ENCODE peak calls at places on chromosomes 5 and 9, in ten cellular contexts. D, F, L, G, S, A, B, P, E and Q are unnamed samples.

GRCh38 chr9:106859957-106860715 is 2.8 kb upstream of the ZNF462 start:
- DNase-seq in S (peak), L (no peak), F (peak), E (peak), D (peak), G (peak), B (no peak), P (peak), A (no peak), Q (peak)

GRCh38 chr5:160250226-160250625 is 20.9 kb downstream of the FABP6 start:
- DNase-seq in B (no peak), D (no peak), L (no peak), F (no peak), G (no peak), E (no peak), S (no peak), P (no peak), A (no peak), Q (peak)

GRCh38 chr5:39015743-39016586 is 58.2 kb downstream of the RICTOR start:
- DNase-seq in F (peak), B (peak), L (peak), G (no peak), D (no peak), S (no peak), P (no peak), A (no peak), E (no peak), Q (no peak)

GRCh38 chr5:169161022-169161680 is 139.8 kb downstream of the SLIT3 start:
- DNase-seq in A (no peak), S (peak), L (peak), E (peak), D (peak), G (no peak), P (peak), B (peak), F (peak), Q (peak)

GRCh38 chr5:50751064-50751657 is 84.7 kb downstream of the PARP8 start:
- DNase-seq in S (no peak), P (no peak), F (peak), A (peak), E (peak), D (no peak), L (peak), B (peak), G (no peak), Q (peak)

GRCh38 chr5:1883120-1883924 is 597 bp upstream of the IRX4 start:
- DNase-seq in G (no peak), A (no peak), L (no peak), F (peak), E (peak), D (no peak), S (peak), P (no peak), B (no peak), Q (peak)

GRCh38 chr9:110334183-110334582 is 3.5 kb downstream of the TXNDC8 start:
- DNase-seq in B (no peak), D (no peak), G (no peak), L (no peak), P (no peak), E (no peak), A (no peak), F (no peak), S (no peak), Q (no peak)

GRCh38 chr5:63043792-63044191 is 465.2 kb downstream of the LRRC70 start:
- DNase-seq in F (no peak), G (no peak), A (no peak), B (no peak), D (no peak), S (no peak), P (no peak), L (no peak), E (peak), Q (no peak)

GRCh38 chr5:176371621-176372539 is 6.6 kb downstream of the ARL10 start:
- DNase-seq in A (no peak), D (no peak), G (no peak), E (no peak), B (no peak), P (no peak), L (no peak), F (no peak), S (no peak), Q (peak)

GRCh38 chr5:178240772-178241171 is 8.2 kb upstream of the PHYKPL start:
- DNase-seq in L (no peak), B (no peak), F (no peak), E (no peak), A (no peak), D (no peak), G (no peak), S (no peak), P (no peak), Q (no peak)

GRCh38 chr9:117232266-117232665 is 182.6 kb downstream of the ASTN2 start:
- DNase-seq in G (no peak), L (no peak), S (no peak), D (no peak), A (no peak), F (no peak), B (no peak), P (no peak), E (no peak), Q (no peak)

GRCh38 chr9:115764649-115765048 is 388.9 kb upstream of the PAPPA start:
- DNase-seq in G (no peak), F (no peak), A (no peak), D (peak), P (no peak), B (no peak), S (no peak), L (no peak), E (no peak), Q (no peak)

GRCh38 chr9:38281196-38281595 is 111.3 kb upstream of the ALDH1B1 start:
- DNase-seq in P (peak), L (no peak), A (no peak), F (no peak), S (no peak), E (no peak), D (no peak), B (no peak), G (no peak), Q (no peak)

GRCh38 chr9:109934499-109935214 is 154.7 kb downstream of the PALM2AKAP2 start:
- DNase-seq in B (no peak), D (no peak), E (peak), S (no peak), F (no peak), G (no peak), A (no peak), P (no peak), L (peak), Q (no peak)

GRCh38 chr5:36573441-36573840 is 33.0 kb upstream of the SLC1A3 start:
- DNase-seq in G (no peak), S (no peak), F (peak), L (peak), A (no peak), P (no peak), B (peak), D (no peak), E (peak), Q (no peak)

GRCh38 chr5:100406640-100407039 is 128.5 kb upstream of the FAM174A start:
- DNase-seq in D (no peak), F (no peak), E (no peak), G (no peak), L (no peak), B (no peak), P (no peak), S (no peak), A (no peak), Q (no peak)

GRCh38 chr9:16869961-16870605 is 387 bp downstream of the BNC2 start:
- DNase-seq in L (no peak), E (peak), A (peak), P (peak), G (no peak), S (peak), F (no peak), B (no peak), D (no peak), Q (peak)

GRCh38 chr5:103021310-103021709 is 98.6 kb downstream of the GIN1 start:
- DNase-seq in G (no peak), B (peak), F (no peak), E (no peak), L (peak), D (no peak), P (no peak), S (no peak), A (no peak), Q (no peak)

GRCh38 chr5:53490747-53491146 is 10.3 kb downstream of the FST start:
- DNase-seq in P (no peak), G (no peak), S (no peak), E (no peak), B (peak), F (peak), A (no peak), D (no peak), L (peak), Q (no peak)

GRCh38 chr9:12921621-12922020 is 146.8 kb downstream of the LURAP1L start:
- DNase-seq in F (no peak), E (no peak), L (no peak), D (no peak), P (no peak), B (no peak), S (no peak), G (no peak), A (no peak), Q (no peak)

GRCh38 chr9:23538060-23538387 is 288.0 kb downstream of the ELAVL2 start:
- DNase-seq in L (no peak), G (no peak), D (no peak), E (no peak), A (no peak), F (no peak), S (no peak), B (no peak), P (no peak), Q (no peak)

GRCh38 chr5:73093943-73094342 is 26.4 kb upstream of the TMEM171 start:
- DNase-seq in L (peak), P (no peak), B (peak), S (no peak), D (no peak), G (no peak), F (peak), A (no peak), E (peak), Q (no peak)

GRCh38 chr9:19934301-19934868 is 145.5 kb upstream of the SLC24A2 start:
- DNase-seq in F (peak), B (no peak), S (peak), E (peak), L (peak), A (no peak), D (no peak), G (no peak), P (no peak), Q (peak)

GRCh38 chr5:174337276-174338203 is 292.0 kb downstream of the NSG2 start:
- DNase-seq in B (no peak), F (no peak), S (no peak), A (no peak), P (peak), L (no peak), E (peak), G (no peak), D (no peak), Q (peak)

GRCh38 chr9:83981126-83981871 is 694 bp downstream of the RMI1 start:
- DNase-seq in L (peak), P (no peak), A (peak), D (peak), B (no peak), S (no peak), G (no peak), E (peak), F (peak), Q (peak)

GRCh38 chr5:62494772-62495171 is 82.2 kb downstream of the IPO11 start:
- DNase-seq in E (no peak), L (no peak), S (no peak), G (no peak), A (no peak), F (no peak), D (no peak), P (no peak), B (no peak), Q (no peak)

GRCh38 chr9:76223749-76224340 is 170.4 kb downstream of the RFK start:
- DNase-seq in B (no peak), D (no peak), E (no peak), S (no peak), L (no peak), G (no peak), F (peak), P (no peak), A (no peak), Q (no peak)

GRCh38 chr9:35649431-35650340 is 1.0 kb downstream of the SIT1 start:
- DNase-seq in D (peak), E (no peak), S (no peak), L (no peak), B (no peak), F (no peak), P (peak), A (peak), G (no peak), Q (peak)

GRCh38 chr9:70494221-70494620 is 79.8 kb upstream of the KLF9 start:
- DNase-seq in E (no peak), S (no peak), P (no peak), F (no peak), G (no peak), L (no peak), B (no peak), D (peak), A (no peak), Q (no peak)

GRCh38 chr9:70602364-70603019 is 188.0 kb upstream of the KLF9 start:
- DNase-seq in S (no peak), E (peak), P (no peak), D (peak), F (peak), G (no peak), A (peak), B (peak), L (peak), Q (peak)

GRCh38 chr5:67809589-67809988 is 406.0 kb upstream of the PIK3R1 start:
- DNase-seq in P (no peak), E (no peak), F (peak), B (no peak), S (no peak), D (no peak), G (no peak), L (no peak), A (peak), Q (no peak)

GRCh38 chr5:1363160-1363559 is 18.3 kb upstream of the CLPTM1L start:
- DNase-seq in A (no peak), D (no peak), G (no peak), F (no peak), S (no peak), P (no peak), E (no peak), B (no peak), L (no peak), Q (peak)

GRCh38 chr5:136811551-136811950 is 446.2 kb upstream of the TRPC7 start:
- DNase-seq in F (peak), S (no peak), P (no peak), A (no peak), L (peak), G (no peak), E (no peak), D (no peak), B (peak), Q (no peak)

GRCh38 chr5:172412724-172413260 is 41.5 kb downstream of the SH3PXD2B start:
- DNase-seq in S (peak), B (peak), G (peak), F (peak), A (peak), E (no peak), D (peak), L (peak), P (peak), Q (peak)

DNA sequence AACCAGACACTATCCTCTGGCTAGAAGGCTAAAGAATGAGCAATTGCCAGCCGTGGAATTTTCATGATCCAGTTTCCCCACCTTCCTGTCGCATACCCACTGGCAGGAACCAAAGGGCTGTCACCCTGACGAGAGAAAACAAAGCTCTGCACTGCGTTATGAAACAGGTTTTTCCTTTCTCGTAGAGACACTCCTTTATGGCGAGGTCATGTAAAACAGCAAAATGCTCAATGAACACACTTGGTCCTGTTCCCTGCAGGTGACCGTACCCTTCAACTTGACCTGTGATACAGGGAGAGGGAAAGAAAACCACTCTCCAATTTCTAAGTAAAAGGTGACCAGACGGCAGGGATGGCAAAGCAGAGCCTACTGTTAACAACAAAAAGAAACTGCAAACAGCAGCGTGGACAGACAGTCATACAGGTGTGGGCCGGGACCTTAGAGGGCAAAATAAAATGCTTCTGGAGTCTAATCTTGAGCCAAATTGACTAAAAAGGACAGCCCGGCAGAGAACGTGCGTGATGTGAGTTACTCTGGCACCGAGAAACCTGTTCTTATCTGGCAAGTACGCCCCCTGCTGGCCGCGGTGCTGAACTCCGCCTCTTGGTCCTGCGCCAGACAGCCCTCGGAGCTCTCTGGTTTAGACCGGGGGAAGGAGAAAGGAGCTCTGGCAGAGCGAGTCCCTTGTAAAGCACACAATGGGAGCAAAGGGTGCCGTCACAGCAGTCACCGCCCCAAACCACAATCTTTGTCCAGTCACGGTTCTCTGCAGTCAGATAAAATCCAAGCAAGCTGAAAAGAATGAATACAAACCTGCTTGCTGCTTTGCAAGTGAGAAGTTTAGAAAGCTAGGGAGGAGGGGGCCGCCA is 98.9 kb downstream of the EFNA5 start:
- DNase-seq in L (peak), B (peak), E (peak), G (peak), S (peak), A (peak), D (peak), F (peak), P (peak), Q (peak)
- H3K4me3 ChIP-seq in L (peak), B (no peak), E (no peak), G (peak), S (peak), A (peak), D (peak), F (peak), P (no peak), Q (no peak)

GRCh38 chr5:108321341-108321740 is 60.6 kb downstream of the FBXL17 start:
- DNase-seq in P (no peak), D (no peak), G (no peak), B (no peak), E (no peak), F (no peak), L (no peak), A (no peak), S (no peak), Q (no peak)
- H3K4me3 ChIP-seq in P (no peak), D (no peak), G (no peak), B (no peak), E (no peak), F (no peak), L (no peak), A (no peak), S (no peak), Q (no peak)

GRCh38 chr9:21558627-21559401 is 76.7 kb upstream of the IFNE start:
- DNase-seq in G (no peak), E (peak), D (no peak), A (no peak), F (peak), L (no peak), B (no peak), S (peak), P (no peak), Q (no peak)

GRCh38 chr9:21559402-21560280 is 77.5 kb upstream of the IFNE start:
- DNase-seq in D (no peak), L (no peak), A (no peak), B (no peak), F (peak), E (peak), P (peak), G (peak), S (peak), Q (peak)

GRCh38 chr9:21561502-21561901 is 79.4 kb upstream of the IFNE start:
- DNase-seq in B (no peak), A (no peak), E (no peak), L (no peak), G (no peak), D (no peak), F (no peak), S (no peak), P (no peak), Q (no peak)

GRCh38 chr9:21558079-21558478 is 76.0 kb upstream of the IFNE start:
- DNase-seq in G (no peak), L (no peak), S (no peak), D (no peak), A (no peak), F (no peak), P (no peak), B (no peak), E (no peak), Q (no peak)

DNA sequence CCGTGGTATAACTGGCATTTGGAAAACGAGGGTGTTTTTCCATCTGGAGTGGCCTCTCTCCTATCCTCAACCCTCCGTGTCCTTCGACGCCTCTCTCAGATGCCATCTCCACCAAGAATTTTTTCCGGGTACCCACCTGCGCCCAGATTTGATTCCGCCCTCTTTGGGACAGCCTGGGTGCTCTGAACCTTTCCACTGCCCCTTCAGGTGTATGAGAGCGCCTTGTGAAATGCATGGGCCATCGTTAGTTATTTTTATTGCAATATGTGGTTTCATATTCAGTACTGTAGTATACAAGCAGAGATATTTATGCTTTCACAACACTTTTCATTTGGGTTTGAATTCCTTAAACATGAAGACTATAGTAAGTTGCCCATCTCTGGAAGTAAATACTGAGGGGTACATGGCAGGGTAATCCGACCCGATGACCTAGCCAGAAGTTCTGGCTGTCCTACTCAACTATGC is 78.2 kb upstream of the IFNE start:
- DNase-seq in P (no peak), E (no peak), F (no peak), G (no peak), D (no peak), A (no peak), S (no peak), B (no peak), L (no peak), Q (no peak)
- H3K4me3 ChIP-seq in P (no peak), E (peak), F (peak), G (peak), D (peak), A (no peak), S (peak), B (peak), L (peak), Q (peak)

GRCh38 chr5:115579747-115580173 is 22.5 kb downstream of the TICAM2 start:
- DNase-seq in S (no peak), F (peak), A (no peak), G (no peak), D (no peak), L (peak), P (no peak), B (no peak), E (no peak), Q (no peak)
- H3K4me3 ChIP-seq in S (no peak), F (no peak), A (no peak), G (no peak), D (no peak), L (no peak), P (no peak), B (no peak), E (no peak), Q (no peak)

GRCh38 chr9:27954858-27955257 is 381.6 kb upstream of the C9orf72 start:
- DNase-seq in G (no peak), D (no peak), L (no peak), E (no peak), F (no peak), S (no peak), P (no peak), B (no peak), A (no peak), Q (no peak)
- H3K4me3 ChIP-seq in G (no peak), D (no peak), L (no peak), E (no peak), F (no peak), S (no peak), P (no peak), B (no peak), A (no peak), Q (no peak)